ENCODE peak calls at places on chromosome 12, in nine cellular contexts. S is A549, X is transverse colon, P is sigmoid colon, V is upper lobe of left lung, G is SK-N-SH, Q is tibial nerve, F is K562, K is HepG2. C is an unnamed sample.
A peak's percentile ranks its signal among the peaks of the same experiment; 100 is the strongest.

GRCh38 chr12:12723681-12724420 is 6.7 kb downstream of the CDKN1B start:
- DNase-seq in S (peak; percentile 33), X (peak; percentile 54), P (peak; percentile 73), V (peak; percentile 92), G (peak; percentile 76), Q (no peak), F (peak; percentile 30), K (no peak), C (peak; percentile 71)

GRCh38 chr12:46404225-46404631 is 31.7 kb upstream of the SLC38A2 start:
- DNase-seq in S (no peak), X (no peak), P (no peak), V (no peak), G (no peak), Q (no peak), F (no peak), K (no peak), C (no peak)

GRCh38 chr12:69324797-69325466 is 23.2 kb upstream of the LYZ start:
- DNase-seq in S (no peak), X (no peak), P (no peak), V (no peak), G (no peak), Q (no peak), F (no peak), K (no peak), C (no peak)

GRCh38 chr12:1380171-1380974 is 214.0 kb downstream of the FBXL14 start:
- DNase-seq in S (no peak), X (no peak), P (no peak), V (no peak), G (no peak), Q (no peak), F (no peak), K (no peak), C (no peak)

GRCh38 chr12:47022296-47022695 is 57.1 kb upstream of the PCED1B start:
- DNase-seq in S (no peak), X (no peak), P (no peak), V (no peak), G (no peak), Q (no peak), F (no peak), K (no peak), C (no peak)

GRCh38 chr12:67748761-67749075 is 100.2 kb downstream of the DYRK2 start:
- DNase-seq in S (peak; percentile 33), X (no peak), P (no peak), V (no peak), G (no peak), Q (no peak), F (no peak), K (no peak), C (no peak)

GRCh38 chr12:93009533-93009932 is 80.4 kb upstream of the EEA1 start:
- DNase-seq in S (no peak), X (no peak), P (no peak), V (no peak), G (no peak), Q (no peak), F (no peak), K (no peak), C (no peak)

GRCh38 chr12:76236640-76237039 is 111.6 kb downstream of the BBS10 start:
- DNase-seq in S (peak; percentile 73), X (no peak), P (no peak), V (no peak), G (no peak), Q (no peak), F (no peak), K (peak; percentile 12), C (no peak)

GRCh38 chr12:52148541-52149181 is 43.2 kb downstream of the KRT80 start:
- DNase-seq in S (peak; percentile 99), X (peak; percentile 92), P (peak; percentile 65), V (peak; percentile 88), G (no peak), Q (no peak), F (no peak), K (no peak), C (no peak)

GRCh38 chr12:75585309-75585708 is 73.9 kb upstream of the KRR1 start:
- DNase-seq in S (peak; percentile 39), X (no peak), P (no peak), V (no peak), G (no peak), Q (no peak), F (no peak), K (no peak), C (no peak)

GRCh38 chr12:127191124-127191523 is 1075.8 kb upstream of the TMEM132C start:
- DNase-seq in S (no peak), X (no peak), P (no peak), V (no peak), G (no peak), Q (no peak), F (no peak), K (no peak), C (no peak)

GRCh38 chr12:30166416-30166815 is 382.7 kb upstream of the TMTC1 start:
- DNase-seq in S (no peak), X (no peak), P (no peak), V (no peak), G (no peak), Q (no peak), F (no peak), K (no peak), C (no peak)

GRCh38 chr12:108768591-108769500 is 37.5 kb upstream of the CORO1C start:
- DNase-seq in S (peak; percentile 71), X (peak; percentile 89), P (peak; percentile 81), V (peak; percentile 87), G (peak; percentile 46), Q (no peak), F (no peak), K (peak; percentile 33), C (no peak)

GRCh38 chr12:92337128-92337527 is 191.5 kb upstream of the BTG1 start:
- DNase-seq in S (no peak), X (no peak), P (no peak), V (no peak), G (no peak), Q (no peak), F (no peak), K (no peak), C (no peak)

GRCh38 chr12:64053117-64053516 is 169.0 kb downstream of the KICS2 start:
- DNase-seq in S (no peak), X (no peak), P (no peak), V (no peak), G (no peak), Q (no peak), F (no peak), K (no peak), C (no peak)

GRCh38 chr12:124379938-124380754 is 85.3 kb downstream of the RFLNA start:
- DNase-seq in S (peak; percentile 85), X (peak; percentile 46), P (peak; percentile 94), V (peak; percentile 86), G (no peak), Q (no peak), F (no peak), K (no peak), C (peak; percentile 85)

GRCh38 chr12:96400631-96401060 is 407 bp upstream of the CDK17 start:
- DNase-seq in S (peak; percentile 48), X (no peak), P (no peak), V (no peak), G (no peak), Q (no peak), F (no peak), K (peak; percentile 21), C (no peak)
- TF ChIP-seq EP300 in S (no peak), X (no peak), P (no peak), V (no peak), G (no peak), Q (no peak), F (no peak), K (no peak), C (no peak)

DNA sequence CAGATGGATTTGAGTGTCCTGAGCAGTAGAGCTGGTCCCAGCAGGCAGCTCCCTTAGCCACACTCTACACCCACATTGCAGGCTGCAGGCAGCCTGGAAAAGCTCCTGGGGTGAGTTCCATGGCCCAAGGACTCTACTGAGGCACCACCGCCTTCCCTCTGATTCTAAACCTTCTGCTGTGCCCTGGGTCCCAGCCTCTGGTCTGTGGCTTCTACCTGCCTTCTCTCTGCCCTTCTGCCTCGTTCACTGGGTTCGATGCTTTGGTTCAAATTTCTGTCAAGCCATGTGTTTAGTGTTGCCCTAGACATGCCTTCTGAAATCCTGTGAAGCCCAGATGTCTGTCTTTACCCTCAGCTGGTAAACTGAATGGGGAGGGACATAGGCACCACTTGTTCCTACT is 1.5 kb upstream of the FGF6 start:
- DNase-seq in S (no peak), X (no peak), P (no peak), V (no peak), G (no peak), Q (no peak), F (no peak), K (no peak), C (no peak)
- H3K27ac ChIP-seq in S (no peak overlapping the region), X (no peak overlapping the region), P (no peak overlapping the region), V (no peak overlapping the region), G (no peak overlapping the region), Q (no peak overlapping the region), F (no peak overlapping the region), K (no peak overlapping the region), C (no peak overlapping the region)

GRCh38 chr12:62597253-62597652 is 130.6 kb downstream of the MON2 start:
- DNase-seq in S (no peak), X (no peak), P (no peak), V (no peak), G (no peak), Q (no peak), F (no peak), K (no peak), C (no peak)
- TF ChIP-seq EP300 in S (no peak), X (no peak), P (no peak), V (no peak), G (no peak), Q (no peak), F (no peak), K (no peak), C (no peak)

DNA sequence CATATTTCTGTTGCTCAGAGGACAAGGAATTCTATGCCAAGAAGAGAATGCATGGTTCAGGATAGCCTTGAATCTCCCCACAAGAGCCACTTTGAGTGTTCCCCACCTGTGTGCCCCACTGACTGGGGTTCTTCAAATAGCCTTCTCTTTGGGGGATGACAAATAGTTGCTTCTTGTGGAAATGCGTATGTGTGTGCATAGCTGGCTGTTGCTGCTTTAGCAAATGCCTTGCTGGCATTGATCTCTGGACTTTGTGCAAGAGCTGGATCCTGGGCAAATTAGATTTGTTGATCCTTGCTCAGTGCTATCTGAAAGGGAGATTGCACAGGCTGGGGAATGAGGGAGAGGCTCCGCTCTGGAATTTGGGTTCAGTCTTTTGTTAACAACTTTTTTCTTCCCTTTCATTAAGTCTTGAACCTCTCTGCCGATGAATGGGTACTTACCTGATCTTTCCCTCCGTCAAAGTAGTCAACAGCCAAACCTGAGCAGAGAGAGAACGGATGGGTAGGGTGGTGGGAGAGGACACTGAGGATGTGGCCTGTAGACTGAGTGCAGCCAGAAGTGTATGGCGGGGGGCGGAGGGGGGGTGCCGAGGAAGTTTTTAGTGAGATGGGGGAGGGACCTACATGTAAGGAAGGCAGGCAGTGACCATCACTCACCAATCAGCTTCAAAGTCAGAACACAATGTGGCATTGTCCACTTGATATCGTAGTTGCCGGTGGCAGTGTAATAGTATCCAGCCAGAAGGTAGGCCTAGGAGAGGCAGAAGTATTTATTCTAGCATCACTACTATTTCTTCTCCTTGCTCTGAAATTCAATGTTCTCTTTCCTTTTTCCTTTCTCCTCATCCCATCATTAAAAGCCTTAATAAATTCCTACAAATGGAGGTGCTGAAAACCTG is 10.7 kb downstream of the EMG1 start:
- DNase-seq in S (no peak), X (no peak), P (no peak), V (no peak), G (no peak), Q (no peak), F (no peak), K (peak; percentile 96), C (no peak)
- H3K27ac ChIP-seq in S (no peak overlapping the region), X (no peak overlapping the region), P (no peak overlapping the region), V (peak overlapping the region; percentile 35), G (no peak overlapping the region), Q (peak overlapping the region; percentile 23), F (no peak overlapping the region), K (peak overlapping the region; percentile 98), C (no peak overlapping the region)

GRCh38 chr12:122166422-122167327 is 7.3 kb downstream of the IL31 start:
- DNase-seq in S (no peak), X (no peak), P (no peak), V (no peak), G (no peak), Q (no peak), F (peak; percentile 11), K (no peak), C (no peak)
- TF ChIP-seq EP300 in S (no peak), X (no peak), P (no peak), V (no peak), G (no peak), Q (no peak), F (no peak), K (no peak), C (no peak)

C was measured in ovary.